ENCODE peak calls at places on chromosomes 7 and 10, in seven cellular contexts. One of them, this sample, is unnamed.

GRCh38 chr7:84422790-84423189 is 228.2 kb upstream of the SEMA3A start:
- DNase-seq in ascending aorta: no peak
- DNase-seq in left ventricle myocardium inferior: no peak
- DNase-seq in stomach: no peak
- DNase-seq in lower lobe of right lung: no peak
- DNase-seq in heart left ventricle: no peak
- DNase-seq in IMR-90: peak
- DNase-seq in this sample: no peak

GRCh38 chr10:10131984-10132383 is 885.7 kb upstream of the CELF2 start:
- DNase-seq in ascending aorta: no peak
- DNase-seq in IMR-90: no peak
- DNase-seq in stomach: no peak
- DNase-seq in heart left ventricle: no peak
- DNase-seq in lower lobe of right lung: no peak
- DNase-seq in left ventricle myocardium inferior: no peak
- DNase-seq in this sample: no peak

GRCh38 chr10:123390332-123390731 is 236.1 kb downstream of the BUB3 start:
- DNase-seq in lower lobe of right lung: no peak
- DNase-seq in ascending aorta: peak
- DNase-seq in IMR-90: no peak
- DNase-seq in heart left ventricle: no peak
- DNase-seq in left ventricle myocardium inferior: no peak
- DNase-seq in stomach: no peak
- DNase-seq in this sample: peak

GRCh38 chr7:95059842-95060313 is 152.5 kb downstream of the PPP1R9A start:
- DNase-seq in stomach: no peak
- DNase-seq in left ventricle myocardium inferior: no peak
- DNase-seq in lower lobe of right lung: no peak
- DNase-seq in heart left ventricle: no peak
- DNase-seq in IMR-90: no peak
- DNase-seq in ascending aorta: no peak
- DNase-seq in this sample: no peak

GRCh38 chr10:3720228-3721019 is 64.6 kb downstream of the KLF6 start:
- DNase-seq in heart left ventricle: peak
- DNase-seq in left ventricle myocardium inferior: peak
- DNase-seq in lower lobe of right lung: peak
- DNase-seq in ascending aorta: peak
- DNase-seq in stomach: no peak
- DNase-seq in IMR-90: peak
- DNase-seq in this sample: peak

GRCh38 chr7:6385110-6385792 is 62.5 kb downstream of the DAGLB start:
- DNase-seq in left ventricle myocardium inferior: no peak
- DNase-seq in lower lobe of right lung: no peak
- DNase-seq in heart left ventricle: no peak
- DNase-seq in ascending aorta: no peak
- DNase-seq in stomach: no peak
- DNase-seq in IMR-90: peak
- DNase-seq in this sample: no peak

GRCh38 chr7:102122026-102122425 is 164.6 kb upstream of the SH2B2 start:
- DNase-seq in IMR-90: peak
- DNase-seq in left ventricle myocardium inferior: no peak
- DNase-seq in heart left ventricle: no peak
- DNase-seq in stomach: no peak
- DNase-seq in lower lobe of right lung: no peak
- DNase-seq in ascending aorta: no peak
- DNase-seq in this sample: no peak

GRCh38 chr7:54802841-54803240 is 43.8 kb upstream of the SEC61G start:
- DNase-seq in heart left ventricle: no peak
- DNase-seq in IMR-90: peak
- DNase-seq in stomach: no peak
- DNase-seq in ascending aorta: no peak
- DNase-seq in lower lobe of right lung: no peak
- DNase-seq in left ventricle myocardium inferior: no peak
- DNase-seq in this sample: no peak

GRCh38 chr7:2520131-2520807 is 695 bp downstream of the LFNG start:
- DNase-seq in heart left ventricle: no peak
- DNase-seq in lower lobe of right lung: peak
- DNase-seq in IMR-90: no peak
- DNase-seq in ascending aorta: no peak
- DNase-seq in stomach: no peak
- DNase-seq in left ventricle myocardium inferior: no peak
- DNase-seq in this sample: no peak

GRCh38 chr10:47094636-47095035 is 183.4 kb downstream of the PTPN20 start:
- DNase-seq in ascending aorta: peak
- DNase-seq in IMR-90: no peak
- DNase-seq in lower lobe of right lung: no peak
- DNase-seq in left ventricle myocardium inferior: no peak
- DNase-seq in stomach: no peak
- DNase-seq in heart left ventricle: no peak
- DNase-seq in this sample: no peak

GRCh38 chr7:69624842-69625637 is 26.8 kb downstream of the AUTS2 start:
- DNase-seq in lower lobe of right lung: no peak
- DNase-seq in IMR-90: no peak
- DNase-seq in heart left ventricle: no peak
- DNase-seq in left ventricle myocardium inferior: no peak
- DNase-seq in ascending aorta: no peak
- DNase-seq in stomach: no peak
- DNase-seq in this sample: no peak

GRCh38 chr10:42969147-42969546 is 107.7 kb upstream of the RET start:
- DNase-seq in heart left ventricle: peak
- DNase-seq in IMR-90: no peak
- DNase-seq in lower lobe of right lung: no peak
- DNase-seq in ascending aorta: no peak
- DNase-seq in left ventricle myocardium inferior: no peak
- DNase-seq in stomach: peak
- DNase-seq in this sample: peak

GRCh38 chr10:133278577-133279265 is 2.1 kb upstream of the ADAM8 start:
- DNase-seq in ascending aorta: no peak
- DNase-seq in stomach: peak
- DNase-seq in lower lobe of right lung: peak
- DNase-seq in heart left ventricle: no peak
- DNase-seq in left ventricle myocardium inferior: peak
- DNase-seq in IMR-90: peak
- DNase-seq in this sample: no peak

GRCh38 chr7:128190051-128190640 is 50.9 kb upstream of the LEP start:
- DNase-seq in heart left ventricle: no peak
- DNase-seq in left ventricle myocardium inferior: no peak
- DNase-seq in ascending aorta: peak
- DNase-seq in stomach: no peak
- DNase-seq in IMR-90: no peak
- DNase-seq in lower lobe of right lung: no peak
- DNase-seq in this sample: no peak

GRCh38 chr7:25101817-25102216 is 23.2 kb downstream of the CYCS start:
- DNase-seq in heart left ventricle: no peak
- DNase-seq in lower lobe of right lung: no peak
- DNase-seq in IMR-90: no peak
- DNase-seq in ascending aorta: no peak
- DNase-seq in stomach: no peak
- DNase-seq in left ventricle myocardium inferior: no peak
- DNase-seq in this sample: no peak

GRCh38 chr10:61438141-61438984 is 14.8 kb downstream of the TMEM26 start:
- DNase-seq in heart left ventricle: no peak
- DNase-seq in ascending aorta: no peak
- DNase-seq in stomach: no peak
- DNase-seq in left ventricle myocardium inferior: no peak
- DNase-seq in lower lobe of right lung: no peak
- DNase-seq in IMR-90: peak
- DNase-seq in this sample: no peak

GRCh38 chr10:124722812-124723783 is 21.1 kb downstream of the FAM53B start:
- DNase-seq in lower lobe of right lung: peak
- DNase-seq in IMR-90: no peak
- DNase-seq in left ventricle myocardium inferior: peak
- DNase-seq in stomach: no peak
- DNase-seq in heart left ventricle: no peak
- DNase-seq in ascending aorta: peak
- DNase-seq in this sample: no peak

GRCh38 chr7:158074896-158075632 is 512.6 kb downstream of the PTPRN2 start:
- DNase-seq in lower lobe of right lung: no peak
- DNase-seq in stomach: no peak
- DNase-seq in heart left ventricle: no peak
- DNase-seq in IMR-90: no peak
- DNase-seq in ascending aorta: no peak
- DNase-seq in left ventricle myocardium inferior: no peak
- DNase-seq in this sample: no peak

GRCh38 chr10:113381906-113382562 is 170.8 kb upstream of the HABP2 start:
- DNase-seq in ascending aorta: no peak
- DNase-seq in left ventricle myocardium inferior: no peak
- DNase-seq in IMR-90: peak
- DNase-seq in stomach: no peak
- DNase-seq in lower lobe of right lung: no peak
- DNase-seq in heart left ventricle: peak
- DNase-seq in this sample: no peak

GRCh38 chr10:120824864-120825263 is 26.3 kb upstream of the WDR11 start:
- DNase-seq in IMR-90: no peak
- DNase-seq in ascending aorta: no peak
- DNase-seq in lower lobe of right lung: no peak
- DNase-seq in left ventricle myocardium inferior: no peak
- DNase-seq in stomach: no peak
- DNase-seq in heart left ventricle: no peak
- DNase-seq in this sample: no peak

GRCh38 chr10:1543596-1543995 is 193.7 kb downstream of the ADARB2 start:
- DNase-seq in lower lobe of right lung: no peak
- DNase-seq in IMR-90: no peak
- DNase-seq in ascending aorta: no peak
- DNase-seq in left ventricle myocardium inferior: no peak
- DNase-seq in heart left ventricle: no peak
- DNase-seq in stomach: peak
- DNase-seq in this sample: no peak

DNA sequence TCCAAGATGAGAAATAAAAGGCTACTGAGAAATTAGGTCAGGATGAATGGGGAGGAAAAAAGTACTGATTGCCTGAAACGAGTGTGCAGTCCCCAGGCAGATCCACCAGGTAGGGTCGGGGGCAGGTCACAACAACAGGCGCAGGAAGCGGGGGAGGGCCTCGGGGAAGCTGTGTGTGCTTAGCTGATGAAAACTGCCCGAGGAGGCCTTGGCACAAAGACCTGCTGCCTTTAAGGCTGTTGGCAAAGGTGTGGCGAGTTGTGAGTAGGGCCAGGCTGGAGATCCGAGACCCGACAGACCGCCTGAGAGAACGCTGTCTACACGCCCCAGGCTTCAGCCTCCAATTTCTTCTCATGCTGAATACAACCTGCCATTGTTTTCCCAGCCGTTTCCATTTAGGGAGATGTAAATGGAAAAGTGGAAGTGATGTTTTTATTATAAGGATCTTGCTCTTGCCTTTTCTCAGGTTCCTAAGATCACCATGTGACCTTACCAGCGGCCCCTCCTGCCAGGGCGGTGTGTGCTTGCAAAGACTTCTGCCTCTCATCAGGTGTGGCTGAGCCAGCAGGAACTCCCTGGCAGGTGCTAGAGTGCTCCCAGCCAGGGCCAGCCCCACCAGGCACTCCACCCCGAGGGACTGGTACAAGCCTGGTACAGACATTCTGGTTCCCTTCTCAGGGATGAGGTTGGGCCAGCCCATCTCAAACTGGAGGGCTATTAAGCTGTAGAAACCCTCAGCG is 60.8 kb downstream of the DLG5 start:
- DNase-seq in heart left ventricle: no peak
- DNase-seq in left ventricle myocardium inferior: no peak
- DNase-seq in ascending aorta: no peak
- DNase-seq in IMR-90: no peak
- DNase-seq in lower lobe of right lung: no peak
- DNase-seq in stomach: peak
- DNase-seq in this sample: no peak
- H3K27ac ChIP-seq in heart left ventricle: no peak
- H3K27ac ChIP-seq in left ventricle myocardium inferior: no peak
- H3K27ac ChIP-seq in ascending aorta: peak
- H3K27ac ChIP-seq in IMR-90: no peak
- H3K27ac ChIP-seq in lower lobe of right lung: no peak
- H3K27ac ChIP-seq in stomach: peak
- H3K27ac ChIP-seq in this sample: no peak

GRCh38 chr7:129401968-129402860 is 32.0 kb upstream of the STRIP2 start:
- DNase-seq in ascending aorta: no peak
- DNase-seq in left ventricle myocardium inferior: no peak
- DNase-seq in stomach: no peak
- DNase-seq in IMR-90: no peak
- DNase-seq in lower lobe of right lung: no peak
- DNase-seq in heart left ventricle: no peak
- DNase-seq in this sample: no peak
- TF ChIP-seq CTCF in ascending aorta: no peak
- TF ChIP-seq CTCF in left ventricle myocardium inferior: no peak
- TF ChIP-seq CTCF in stomach: no peak
- TF ChIP-seq CTCF in IMR-90: no peak
- TF ChIP-seq CTCF in lower lobe of right lung: no peak
- TF ChIP-seq CTCF in heart left ventricle: peak
- TF ChIP-seq CTCF in this sample: no peak

DNA sequence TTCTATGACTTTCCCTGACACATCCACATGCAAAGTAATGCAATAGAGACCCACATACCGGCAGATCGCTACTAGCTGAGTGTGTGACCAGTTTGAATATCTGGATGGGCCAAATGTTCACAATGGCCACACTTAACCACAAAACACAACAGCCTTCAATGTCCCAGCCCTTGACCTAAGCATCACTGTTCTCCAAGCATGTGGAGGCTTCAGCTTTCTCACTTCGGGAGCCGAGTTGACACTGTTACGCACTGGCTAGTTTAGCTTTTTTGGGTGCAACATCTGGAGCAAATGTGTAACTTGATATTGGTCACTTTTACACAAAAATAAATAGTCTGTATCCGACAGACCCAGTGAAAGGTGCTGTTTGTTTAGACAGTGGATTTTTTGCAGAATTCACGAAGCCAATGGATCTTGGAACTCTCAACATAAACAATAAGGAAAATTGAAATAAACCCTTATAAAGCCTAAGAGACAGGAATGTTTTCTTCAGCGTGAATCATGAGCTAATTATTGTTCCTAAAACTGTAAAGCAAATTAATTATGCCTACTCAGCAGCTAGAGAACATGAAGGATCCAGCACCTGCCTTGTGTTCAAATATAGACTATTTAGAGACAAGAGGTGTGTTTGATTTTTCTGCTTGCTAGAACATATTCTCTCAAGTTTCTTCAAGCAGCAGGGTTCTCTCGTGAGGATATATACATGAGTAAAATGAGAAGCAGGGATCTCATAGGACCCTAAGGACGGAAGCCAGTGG is 117.6 kb upstream of the JCAD start:
- DNase-seq in heart left ventricle: no peak
- DNase-seq in IMR-90: peak
- DNase-seq in left ventricle myocardium inferior: no peak
- DNase-seq in lower lobe of right lung: no peak
- DNase-seq in ascending aorta: no peak
- DNase-seq in stomach: no peak
- DNase-seq in this sample: no peak
- H3K27ac ChIP-seq in heart left ventricle: no peak
- H3K27ac ChIP-seq in IMR-90: peak
- H3K27ac ChIP-seq in left ventricle myocardium inferior: no peak
- H3K27ac ChIP-seq in lower lobe of right lung: no peak
- H3K27ac ChIP-seq in ascending aorta: no peak
- H3K27ac ChIP-seq in stomach: peak
- H3K27ac ChIP-seq in this sample: no peak

DNA sequence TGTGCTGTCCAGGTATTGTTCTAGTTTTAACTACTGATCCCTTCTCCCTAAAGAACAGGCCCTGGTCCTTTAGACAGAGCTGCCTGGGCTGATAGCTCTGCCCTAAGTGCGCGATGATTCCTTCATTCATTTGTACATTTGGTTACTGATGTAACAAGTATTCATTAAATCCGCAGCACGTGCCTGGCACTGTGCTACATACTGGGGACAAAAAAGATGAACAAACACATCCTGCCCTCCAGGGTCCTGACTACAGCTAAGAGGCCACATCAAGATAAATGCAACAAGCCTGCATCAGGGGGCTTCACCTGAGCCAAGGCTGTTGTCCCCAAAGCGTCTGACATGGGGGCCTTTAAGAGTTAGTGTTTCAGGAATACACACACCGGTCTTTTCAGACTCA is 99.0 kb upstream of the PODXL start:
- DNase-seq in IMR-90: no peak
- DNase-seq in lower lobe of right lung: no peak
- DNase-seq in stomach: no peak
- DNase-seq in left ventricle myocardium inferior: no peak
- DNase-seq in ascending aorta: no peak
- DNase-seq in heart left ventricle: no peak
- DNase-seq in this sample: no peak
- TF ChIP-seq CTCF in IMR-90: no peak
- TF ChIP-seq CTCF in lower lobe of right lung: no peak
- TF ChIP-seq CTCF in stomach: no peak
- TF ChIP-seq CTCF in left ventricle myocardium inferior: no peak
- TF ChIP-seq CTCF in ascending aorta: no peak
- TF ChIP-seq CTCF in heart left ventricle: no peak
- TF ChIP-seq CTCF in this sample: no peak